ENCODE peak calls at places on chromosomes 12 and 14, in nine cellular contexts. M, T, V, J, K, Q, Y, O and X are unnamed samples.

GRCh38 chr12:19657401-19657800 is 218.1 kb downstream of the AEBP2 start:
- DNase-seq in M (no peak), T (no peak), V (no peak), J (no peak), K (no peak), Q (no peak), Y (no peak), O (no peak), X (no peak)

GRCh38 chr14:69355955-69356321 is 42.2 kb downstream of the ERH start:
- DNase-seq in M (no peak), T (no peak), V (peak; percentile 80), J (peak; percentile 25), K (no peak), Q (no peak), Y (peak; percentile 42), O (no peak), X (peak; percentile 74)

GRCh38 chr12:206746-207440 is 7.1 kb downstream of the SLC6A12 start:
- DNase-seq in M (no peak), T (no peak), V (no peak), J (no peak), K (no peak), Q (no peak), Y (no peak), O (no peak), X (no peak)

GRCh38 chr12:89172224-89172623 is 180.1 kb downstream of the DUSP6 start:
- DNase-seq in M (no peak), T (no peak), V (no peak), J (no peak), K (no peak), Q (no peak), Y (no peak), O (no peak), X (no peak)

GRCh38 chr14:72613196-72613974 is 280.5 kb downstream of the DPF3 start:
- DNase-seq in M (no peak), T (no peak), V (no peak), J (no peak), K (peak; percentile 4), Q (no peak), Y (peak; percentile 26), O (peak; percentile 86), X (no peak)

GRCh38 chr12:107379852-107380567 is 286.7 kb upstream of the CRY1 start:
- DNase-seq in M (peak; percentile 76), T (peak; percentile 58), V (peak; percentile 26), J (no peak), K (peak; percentile 27), Q (no peak), Y (peak; percentile 75), O (no peak), X (no peak)

GRCh38 chr12:108572166-108572790 is 9.9 kb downstream of the ISCU start:
- DNase-seq in M (no peak), T (no peak), V (peak; percentile 33), J (no peak), K (no peak), Q (no peak), Y (no peak), O (no peak), X (no peak)

GRCh38 chr14:106210650-106211049 is 684.3 kb downstream of the TMEM121 start:
- DNase-seq in M (no peak), T (no peak), V (no peak), J (no peak), K (no peak), Q (peak; percentile 8), Y (no peak), O (no peak), X (no peak)

GRCh38 chr12:54700301-54700700 is 52.1 kb upstream of the DCD start:
- DNase-seq in M (no peak), T (no peak), V (no peak), J (no peak), K (no peak), Q (no peak), Y (no peak), O (no peak), X (peak; percentile 59)

GRCh38 chr12:39503445-39503844 is 60.5 kb upstream of the KIF21A start:
- DNase-seq in M (peak; percentile 68), T (peak; percentile 38), V (peak; percentile 40), J (no peak), K (no peak), Q (no peak), Y (peak; percentile 55), O (no peak), X (no peak)

GRCh38 chr12:122732170-122732569 is 1.5 kb upstream of the HCAR1 start:
- DNase-seq in M (no peak), T (no peak), V (no peak), J (no peak), K (no peak), Q (no peak), Y (no peak), O (no peak), X (no peak)

GRCh38 chr12:4701383-4701782 is 18.8 kb upstream of the GALNT8 start:
- DNase-seq in M (no peak), T (no peak), V (peak; percentile 1), J (no peak), K (no peak), Q (no peak), Y (no peak), O (peak; percentile 47), X (no peak)

DNA sequence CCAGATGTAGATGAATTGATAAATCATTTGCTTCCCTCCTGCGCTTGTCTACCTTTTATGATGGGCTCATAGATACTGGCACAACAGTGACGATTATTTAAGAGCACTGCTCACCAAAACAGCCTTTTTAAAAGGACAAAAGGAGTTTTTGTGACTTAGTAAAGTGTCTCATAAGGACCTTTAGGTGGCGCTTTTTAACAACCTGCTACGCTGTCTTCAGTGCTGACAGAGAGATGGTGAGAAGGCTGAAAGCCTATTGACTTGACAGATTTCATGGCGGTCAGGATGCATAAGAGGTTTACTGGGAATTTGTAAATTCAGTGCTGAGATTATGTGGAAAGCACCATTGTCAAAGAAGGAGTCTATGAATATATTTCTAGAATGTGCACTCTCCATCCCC is 87.6 kb downstream of the SLC15A5 start:
- DNase-seq in M (peak; percentile 38), T (no peak), V (peak; percentile 3), J (no peak), K (no peak), Q (no peak), Y (peak; percentile 74), O (no peak), X (no peak)
- TF ChIP-seq CTCF in M (peak; percentile 26), T (peak; percentile 64), V (no peak), J (peak; percentile 16), K (peak; percentile 48), Q (no peak), Y (peak; percentile 67), O (no peak), X (peak; percentile 59)

GRCh38 chr12:130043685-130044421 is 118.4 kb upstream of the FZD10 start:
- DNase-seq in M (no peak), T (no peak), V (no peak), J (no peak), K (no peak), Q (no peak), Y (no peak), O (no peak), X (no peak)

GRCh38 chr12:130044991-130045621 is 117.2 kb upstream of the FZD10 start:
- DNase-seq in M (no peak), T (no peak), V (no peak), J (no peak), K (peak; percentile 30), Q (no peak), Y (no peak), O (no peak), X (no peak)

DNA sequence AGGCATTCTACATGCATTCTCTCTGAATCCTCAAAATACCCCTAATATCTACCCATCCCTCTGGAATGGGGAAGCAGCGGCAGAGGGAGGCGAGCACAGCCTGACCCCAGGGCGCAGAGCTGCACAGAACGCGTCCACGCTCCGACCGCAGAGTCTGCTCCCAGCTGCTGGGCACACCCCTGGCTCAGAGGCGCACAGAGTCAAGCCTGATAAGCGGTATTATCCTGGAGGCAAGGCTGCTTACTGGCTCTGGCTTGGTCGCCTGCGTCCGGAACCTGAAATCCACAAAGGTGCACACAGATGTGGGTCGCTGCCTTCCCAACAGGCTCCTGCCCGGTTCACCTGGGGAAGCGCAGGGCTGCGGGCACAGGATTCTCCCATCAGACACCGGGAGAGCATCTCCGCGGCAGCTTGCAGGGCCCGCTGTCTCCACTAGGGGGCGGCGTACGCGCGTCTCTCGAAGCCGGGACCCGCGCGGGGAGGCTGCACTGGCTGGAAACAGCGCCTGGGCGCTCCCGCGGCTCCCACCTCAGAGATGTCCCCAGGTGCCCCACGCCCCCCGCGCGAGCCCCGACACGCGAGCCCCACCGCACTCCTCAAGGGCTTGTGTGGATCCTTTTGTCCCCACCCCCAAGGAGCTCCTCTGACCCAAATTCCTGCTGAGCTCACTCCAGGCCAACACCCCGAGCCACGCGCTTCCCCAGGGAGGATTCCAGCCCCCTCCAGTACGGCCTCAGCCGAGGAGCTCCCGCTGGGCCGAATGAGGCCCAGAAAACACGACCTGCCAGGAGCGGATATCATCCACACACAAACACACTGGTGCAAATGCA is 120.1 kb upstream of the FZD10 start:
- DNase-seq in M (no peak), T (peak; percentile 22), V (no peak), J (no peak), K (peak; percentile 85), Q (no peak), Y (no peak), O (peak; percentile 29), X (no peak)
- TF ChIP-seq CTCF in M (no peak), T (peak; percentile 13), V (no peak), J (no peak), K (peak; percentile 99), Q (peak; percentile 25), Y (peak; percentile 23), O (peak; percentile 66), X (peak; percentile 56)

GRCh38 chr12:93415723-93416464 is 25.9 kb downstream of the UBE2N start:
- DNase-seq in M (no peak), T (no peak), V (peak; percentile 80), J (no peak), K (no peak), Q (peak; percentile 19), Y (peak; percentile 71), O (no peak), X (no peak)

GRCh38 chr12:93417967-93418480 is 23.7 kb downstream of the UBE2N start:
- DNase-seq in M (no peak), T (no peak), V (no peak), J (no peak), K (no peak), Q (no peak), Y (no peak), O (no peak), X (no peak)

GRCh38 chr12:93422050-93422449 is 19.7 kb downstream of the UBE2N start:
- DNase-seq in M (no peak), T (no peak), V (no peak), J (no peak), K (no peak), Q (no peak), Y (no peak), O (no peak), X (no peak)

GRCh38 chr12:93419388-93420034 is 22.2 kb downstream of the UBE2N start:
- DNase-seq in M (peak; percentile 32), T (peak; percentile 58), V (peak; percentile 42), J (peak; percentile 42), K (no peak), Q (peak; percentile 24), Y (peak; percentile 83), O (no peak), X (no peak)
- TF ChIP-seq CTCF in M (peak; percentile 43), T (peak; percentile 73), V (peak; percentile 59), J (peak; percentile 38), K (peak; percentile 74), Q (no peak), Y (peak; percentile 48), O (peak; percentile 76), X (peak; percentile 56)

GRCh38 chr14:37472906-37473305 is 122.1 kb downstream of the FOXA1 start:
- DNase-seq in M (no peak), T (no peak), V (no peak), J (no peak), K (no peak), Q (no peak), Y (no peak), O (no peak), X (no peak)
- TF ChIP-seq CTCF in M (no peak), T (no peak), V (no peak), J (no peak), K (no peak), Q (no peak), Y (no peak), O (no peak), X (no peak)

GRCh38 chr12:95582230-95583058 is 31.2 kb upstream of the USP44 start:
- DNase-seq in M (peak; percentile 23), T (peak; percentile 41), V (peak; percentile 22), J (no peak), K (no peak), Q (no peak), Y (peak; percentile 72), O (no peak), X (no peak)
- TF ChIP-seq CTCF in M (peak; percentile 45), T (peak; percentile 93), V (peak; percentile 66), J (peak; percentile 62), K (peak; percentile 61), Q (no peak), Y (peak; percentile 57), O (peak; percentile 45), X (peak; percentile 65)